ENCODE peak calls at places on chromosomes 16 and 17, in four cellular contexts. One of them, this sample, is unnamed.
A peak's percentile ranks its signal among the peaks of the same experiment; 100 is the strongest.

GRCh38 chr17:49577978-49578893 is 2.6 kb downstream of the NXPH3 start:
- DNase-seq in activated CD8-positive, alpha-beta memory T cell treated with anti-CD3 and anti-CD28 coated beads for 1 hour: no peak
- DNase-seq in endodermal cell: no peak
- DNase-seq in activated CD4-positive, alpha-beta memory T cell treated with anti-CD3 and anti-CD28 coated beads, Interleukin-2, amount 10 ng/mL, durations not matched to agents 7 days and 5 days: no peak
- DNase-seq in this sample: no peak

GRCh38 chr16:66369055-66369592 is 2.6 kb downstream of the CDH5 start:
- DNase-seq in activated CD4-positive, alpha-beta memory T cell treated with anti-CD3 and anti-CD28 coated beads, Interleukin-2, amount 10 ng/mL, durations not matched to agents 7 days and 5 days: no peak
- DNase-seq in activated CD8-positive, alpha-beta memory T cell treated with anti-CD3 and anti-CD28 coated beads for 1 hour: no peak
- DNase-seq in endodermal cell: peak; percentile 57
- DNase-seq in this sample: no peak

GRCh38 chr16:25126820-25127232 is 15.3 kb downstream of the LCMT1 start:
- DNase-seq in endodermal cell: no peak
- DNase-seq in activated CD4-positive, alpha-beta memory T cell treated with anti-CD3 and anti-CD28 coated beads, Interleukin-2, amount 10 ng/mL, durations not matched to agents 7 days and 5 days: peak; percentile 55
- DNase-seq in activated CD8-positive, alpha-beta memory T cell treated with anti-CD3 and anti-CD28 coated beads for 1 hour: no peak
- DNase-seq in this sample: peak; percentile 37

GRCh38 chr16:916400-916799 is 54.4 kb downstream of the LMF1 start:
- DNase-seq in activated CD8-positive, alpha-beta memory T cell treated with anti-CD3 and anti-CD28 coated beads for 1 hour: no peak
- DNase-seq in endodermal cell: no peak
- DNase-seq in activated CD4-positive, alpha-beta memory T cell treated with anti-CD3 and anti-CD28 coated beads, Interleukin-2, amount 10 ng/mL, durations not matched to agents 7 days and 5 days: no peak
- DNase-seq in this sample: no peak

GRCh38 chr17:57682667-57683066 is 62.4 kb downstream of the CCDC182 start:
- DNase-seq in activated CD4-positive, alpha-beta memory T cell treated with anti-CD3 and anti-CD28 coated beads, Interleukin-2, amount 10 ng/mL, durations not matched to agents 7 days and 5 days: peak; percentile 5
- DNase-seq in activated CD8-positive, alpha-beta memory T cell treated with anti-CD3 and anti-CD28 coated beads for 1 hour: no peak
- DNase-seq in endodermal cell: peak; percentile 48
- DNase-seq in this sample: no peak

GRCh38 chr17:56034120-56034757 is 119.0 kb upstream of the ANKFN1 start:
- DNase-seq in activated CD4-positive, alpha-beta memory T cell treated with anti-CD3 and anti-CD28 coated beads, Interleukin-2, amount 10 ng/mL, durations not matched to agents 7 days and 5 days: no peak
- DNase-seq in activated CD8-positive, alpha-beta memory T cell treated with anti-CD3 and anti-CD28 coated beads for 1 hour: no peak
- DNase-seq in endodermal cell: no peak
- DNase-seq in this sample: no peak

GRCh38 chr16:68643847-68644246 is 1.3 kb upstream of the CDH3 start:
- DNase-seq in endodermal cell: peak; percentile 59
- DNase-seq in activated CD4-positive, alpha-beta memory T cell treated with anti-CD3 and anti-CD28 coated beads, Interleukin-2, amount 10 ng/mL, durations not matched to agents 7 days and 5 days: no peak
- DNase-seq in activated CD8-positive, alpha-beta memory T cell treated with anti-CD3 and anti-CD28 coated beads for 1 hour: no peak
- DNase-seq in this sample: no peak

GRCh38 chr17:8121531-8122390 is 2.1 kb downstream of the HES7 start:
- DNase-seq in activated CD4-positive, alpha-beta memory T cell treated with anti-CD3 and anti-CD28 coated beads, Interleukin-2, amount 10 ng/mL, durations not matched to agents 7 days and 5 days: peak; percentile 60
- DNase-seq in activated CD8-positive, alpha-beta memory T cell treated with anti-CD3 and anti-CD28 coated beads for 1 hour: no peak
- DNase-seq in endodermal cell: peak; percentile 96
- DNase-seq in this sample: no peak

GRCh38 chr17:76791053-76791980 is 53.4 kb downstream of the MFSD11 start:
- DNase-seq in endodermal cell: no peak
- DNase-seq in activated CD8-positive, alpha-beta memory T cell treated with anti-CD3 and anti-CD28 coated beads for 1 hour: peak; percentile 2
- DNase-seq in activated CD4-positive, alpha-beta memory T cell treated with anti-CD3 and anti-CD28 coated beads, Interleukin-2, amount 10 ng/mL, durations not matched to agents 7 days and 5 days: peak; percentile 62
- DNase-seq in this sample: no peak

GRCh38 chr16:27203429-27204231 is at the start of gene KDM8:
- DNase-seq in endodermal cell: peak; percentile 99
- DNase-seq in activated CD4-positive, alpha-beta memory T cell treated with anti-CD3 and anti-CD28 coated beads, Interleukin-2, amount 10 ng/mL, durations not matched to agents 7 days and 5 days: peak; percentile 100
- DNase-seq in activated CD8-positive, alpha-beta memory T cell treated with anti-CD3 and anti-CD28 coated beads for 1 hour: peak; percentile 99
- DNase-seq in this sample: peak; percentile 98

GRCh38 chr16:3509470-3509928 is 8.7 kb downstream of the CLUAP1 start:
- DNase-seq in endodermal cell: peak; percentile 17
- DNase-seq in activated CD4-positive, alpha-beta memory T cell treated with anti-CD3 and anti-CD28 coated beads, Interleukin-2, amount 10 ng/mL, durations not matched to agents 7 days and 5 days: peak; percentile 81
- DNase-seq in activated CD8-positive, alpha-beta memory T cell treated with anti-CD3 and anti-CD28 coated beads for 1 hour: peak; percentile 55
- DNase-seq in this sample: no peak

GRCh38 chr17:32483451-32484019 is 3.3 kb upstream of the CDK5R1 start:
- DNase-seq in activated CD8-positive, alpha-beta memory T cell treated with anti-CD3 and anti-CD28 coated beads for 1 hour: no peak
- DNase-seq in endodermal cell: peak; percentile 96
- DNase-seq in activated CD4-positive, alpha-beta memory T cell treated with anti-CD3 and anti-CD28 coated beads, Interleukin-2, amount 10 ng/mL, durations not matched to agents 7 days and 5 days: peak; percentile 45
- DNase-seq in this sample: peak; percentile 61

GRCh38 chr16:88439016-88439415 is 14.1 kb upstream of the ZFPM1 start:
- DNase-seq in activated CD8-positive, alpha-beta memory T cell treated with anti-CD3 and anti-CD28 coated beads for 1 hour: no peak
- DNase-seq in endodermal cell: no peak
- DNase-seq in activated CD4-positive, alpha-beta memory T cell treated with anti-CD3 and anti-CD28 coated beads, Interleukin-2, amount 10 ng/mL, durations not matched to agents 7 days and 5 days: no peak
- DNase-seq in this sample: no peak

GRCh38 chr17:28372203-28372944 is 880 bp downstream of the SARM1 start:
- DNase-seq in activated CD8-positive, alpha-beta memory T cell treated with anti-CD3 and anti-CD28 coated beads for 1 hour: no peak
- DNase-seq in activated CD4-positive, alpha-beta memory T cell treated with anti-CD3 and anti-CD28 coated beads, Interleukin-2, amount 10 ng/mL, durations not matched to agents 7 days and 5 days: peak; percentile 34
- DNase-seq in endodermal cell: no peak
- DNase-seq in this sample: no peak

GRCh38 chr16:6665126-6665525 is 667.5 kb upstream of the RBFOX1 start:
- DNase-seq in activated CD8-positive, alpha-beta memory T cell treated with anti-CD3 and anti-CD28 coated beads for 1 hour: no peak
- DNase-seq in activated CD4-positive, alpha-beta memory T cell treated with anti-CD3 and anti-CD28 coated beads, Interleukin-2, amount 10 ng/mL, durations not matched to agents 7 days and 5 days: no peak
- DNase-seq in endodermal cell: no peak
- DNase-seq in this sample: no peak

GRCh38 chr16:88691924-88692560 is 5.7 kb upstream of the SNAI3 start:
- DNase-seq in activated CD4-positive, alpha-beta memory T cell treated with anti-CD3 and anti-CD28 coated beads, Interleukin-2, amount 10 ng/mL, durations not matched to agents 7 days and 5 days: peak; percentile 73
- DNase-seq in activated CD8-positive, alpha-beta memory T cell treated with anti-CD3 and anti-CD28 coated beads for 1 hour: no peak
- DNase-seq in endodermal cell: no peak
- DNase-seq in this sample: no peak

GRCh38 chr16:12573730-12574383 is 229.8 kb downstream of the CPPED1 start:
- DNase-seq in activated CD4-positive, alpha-beta memory T cell treated with anti-CD3 and anti-CD28 coated beads, Interleukin-2, amount 10 ng/mL, durations not matched to agents 7 days and 5 days: peak; percentile 76
- DNase-seq in endodermal cell: peak; percentile 91
- DNase-seq in activated CD8-positive, alpha-beta memory T cell treated with anti-CD3 and anti-CD28 coated beads for 1 hour: peak; percentile 34
- DNase-seq in this sample: peak; percentile 3

GRCh38 chr17:52106638-52107261 is 51.8 kb downstream of the CA10 start:
- DNase-seq in endodermal cell: peak; percentile 86
- DNase-seq in activated CD4-positive, alpha-beta memory T cell treated with anti-CD3 and anti-CD28 coated beads, Interleukin-2, amount 10 ng/mL, durations not matched to agents 7 days and 5 days: peak; percentile 36
- DNase-seq in activated CD8-positive, alpha-beta memory T cell treated with anti-CD3 and anti-CD28 coated beads for 1 hour: peak; percentile 5
- DNase-seq in this sample: peak; percentile 5

This sample was measured in SK-N-MC.